ENCODE peak calls at places on chromosomes 5 and 9, in five cellular contexts. One of them, this sample, is unnamed.

GRCh38 chr5:127754259-127754658 is 51.1 kb downstream of the CCDC192 start:
- DNase-seq in PC-3: peak
- DNase-seq in LHCN-M2: peak
- DNase-seq in nucleus accumbens: no peak
- DNase-seq in EH: peak
- DNase-seq in this sample: no peak

GRCh38 chr5:107269256-107269655 is 401.5 kb downstream of the EFNA5 start:
- DNase-seq in nucleus accumbens: no peak
- DNase-seq in PC-3: no peak
- DNase-seq in LHCN-M2: no peak
- DNase-seq in EH: no peak
- DNase-seq in this sample: no peak

GRCh38 chr9:134297581-134297980 is 28.7 kb upstream of the RXRA start:
- DNase-seq in EH: no peak
- DNase-seq in PC-3: no peak
- DNase-seq in nucleus accumbens: no peak
- DNase-seq in LHCN-M2: no peak
- DNase-seq in this sample: no peak

GRCh38 chr5:110900829-110901228 is 162.0 kb downstream of the SLC25A46 start:
- DNase-seq in LHCN-M2: peak
- DNase-seq in nucleus accumbens: no peak
- DNase-seq in EH: peak
- DNase-seq in PC-3: peak
- DNase-seq in this sample: peak

GRCh38 chr5:171201285-171201684 is 107.8 kb upstream of the TLX3 start:
- DNase-seq in LHCN-M2: no peak
- DNase-seq in PC-3: no peak
- DNase-seq in EH: no peak
- DNase-seq in nucleus accumbens: no peak
- DNase-seq in this sample: no peak

GRCh38 chr5:119524461-119524860 is 72.2 kb downstream of the HSD17B4 start:
- DNase-seq in nucleus accumbens: no peak
- DNase-seq in EH: no peak
- DNase-seq in PC-3: no peak
- DNase-seq in LHCN-M2: no peak
- DNase-seq in this sample: no peak

GRCh38 chr9:133104718-133105460 is 16.2 kb downstream of the RALGDS start:
- DNase-seq in PC-3: no peak
- DNase-seq in LHCN-M2: no peak
- DNase-seq in nucleus accumbens: no peak
- DNase-seq in EH: no peak
- DNase-seq in this sample: no peak

GRCh38 chr5:76542887-76543690 is 80.1 kb downstream of the F2RL2 start:
- DNase-seq in nucleus accumbens: no peak
- DNase-seq in PC-3: no peak
- DNase-seq in EH: no peak
- DNase-seq in LHCN-M2: no peak
- DNase-seq in this sample: no peak

GRCh38 chr5:154038241-154038603 is 488 bp downstream of the FAM114A2 start:
- DNase-seq in EH: no peak
- DNase-seq in LHCN-M2: no peak
- DNase-seq in PC-3: peak
- DNase-seq in nucleus accumbens: no peak
- DNase-seq in this sample: peak

GRCh38 chr9:116942593-116943061 is 255.5 kb downstream of the TRIM32 start:
- DNase-seq in PC-3: no peak
- DNase-seq in nucleus accumbens: no peak
- DNase-seq in EH: no peak
- DNase-seq in LHCN-M2: no peak
- DNase-seq in this sample: no peak

GRCh38 chr5:89301572-89302025 is 418.6 kb upstream of the MEF2C start:
- DNase-seq in LHCN-M2: no peak
- DNase-seq in EH: no peak
- DNase-seq in nucleus accumbens: no peak
- DNase-seq in PC-3: no peak
- DNase-seq in this sample: no peak

GRCh38 chr9:114172981-114173833 is 17.9 kb downstream of the COL27A1 start:
- DNase-seq in LHCN-M2: no peak
- DNase-seq in nucleus accumbens: no peak
- DNase-seq in EH: peak
- DNase-seq in PC-3: no peak
- DNase-seq in this sample: peak

GRCh38 chr9:94300470-94301301 is 27.8 kb downstream of the NUTM2F start:
- DNase-seq in EH: no peak
- DNase-seq in LHCN-M2: no peak
- DNase-seq in nucleus accumbens: no peak
- DNase-seq in PC-3: no peak
- DNase-seq in this sample: no peak

GRCh38 chr5:172137046-172137445 is 51.0 kb downstream of the STK10 start:
- DNase-seq in LHCN-M2: no peak
- DNase-seq in PC-3: no peak
- DNase-seq in nucleus accumbens: no peak
- DNase-seq in EH: no peak
- DNase-seq in this sample: no peak